ENCODE peak calls at places on chromosome 1, in seven cellular contexts. One of them, this sample, is unnamed.

GRCh38 chr1:30962609-30963508 is 54.3 kb upstream of the SDC3 start:
- DNase-seq in cardiac muscle cell: no peak
- DNase-seq in heart right ventricle: no peak
- DNase-seq in endothelial cell of umbilical vein: no peak
- DNase-seq in naive thymus-derived CD4-positive, alpha-beta T cell: no peak
- DNase-seq in A549: no peak
- DNase-seq in epithelial cell of prostate: no peak
- DNase-seq in this sample: no peak

GRCh38 chr1:228185641-228185965 is 20.0 kb downstream of the IBA57 start:
- DNase-seq in cardiac muscle cell: no peak
- DNase-seq in heart right ventricle: no peak
- DNase-seq in endothelial cell of umbilical vein: no peak
- DNase-seq in naive thymus-derived CD4-positive, alpha-beta T cell: no peak
- DNase-seq in A549: no peak
- DNase-seq in epithelial cell of prostate: no peak
- DNase-seq in this sample: no peak

GRCh38 chr1:110060034-110060661 is 10.3 kb downstream of the ALX3 start:
- DNase-seq in cardiac muscle cell: peak
- DNase-seq in heart right ventricle: no peak
- DNase-seq in endothelial cell of umbilical vein: peak
- DNase-seq in naive thymus-derived CD4-positive, alpha-beta T cell: peak
- DNase-seq in A549: peak
- DNase-seq in epithelial cell of prostate: no peak
- DNase-seq in this sample: no peak

GRCh38 chr1:179128520-179128919 is 46.6 kb downstream of the TOR3A start:
- DNase-seq in cardiac muscle cell: no peak
- DNase-seq in heart right ventricle: no peak
- DNase-seq in endothelial cell of umbilical vein: no peak
- DNase-seq in naive thymus-derived CD4-positive, alpha-beta T cell: no peak
- DNase-seq in A549: no peak
- DNase-seq in epithelial cell of prostate: no peak
- DNase-seq in this sample: no peak

GRCh38 chr1:40305451-40305850 is 11.6 kb downstream of the COL9A2 start:
- DNase-seq in cardiac muscle cell: no peak
- DNase-seq in heart right ventricle: no peak
- DNase-seq in endothelial cell of umbilical vein: no peak
- DNase-seq in naive thymus-derived CD4-positive, alpha-beta T cell: no peak
- DNase-seq in A549: no peak
- DNase-seq in epithelial cell of prostate: no peak
- DNase-seq in this sample: no peak

GRCh38 chr1:237542525-237543418 is 347.9 kb downstream of the ZP4 start:
- DNase-seq in cardiac muscle cell: peak
- DNase-seq in heart right ventricle: no peak
- DNase-seq in endothelial cell of umbilical vein: no peak
- DNase-seq in naive thymus-derived CD4-positive, alpha-beta T cell: no peak
- DNase-seq in A549: no peak
- DNase-seq in epithelial cell of prostate: no peak
- DNase-seq in this sample: peak

GRCh38 chr1:212470059-212470458 is 37.3 kb downstream of the NENF start:
- DNase-seq in cardiac muscle cell: no peak
- DNase-seq in heart right ventricle: peak
- DNase-seq in endothelial cell of umbilical vein: no peak
- DNase-seq in naive thymus-derived CD4-positive, alpha-beta T cell: no peak
- DNase-seq in A549: peak
- DNase-seq in epithelial cell of prostate: peak
- DNase-seq in this sample: no peak

GRCh38 chr1:159054427-159054826 is 22.1 kb downstream of the AIM2 start:
- DNase-seq in cardiac muscle cell: no peak
- DNase-seq in heart right ventricle: no peak
- DNase-seq in endothelial cell of umbilical vein: no peak
- DNase-seq in naive thymus-derived CD4-positive, alpha-beta T cell: no peak
- DNase-seq in A549: no peak
- DNase-seq in epithelial cell of prostate: no peak
- DNase-seq in this sample: no peak

GRCh38 chr1:44045064-44045463 is 13.8 kb upstream of the SLC6A9 start:
- DNase-seq in cardiac muscle cell: no peak
- DNase-seq in heart right ventricle: no peak
- DNase-seq in endothelial cell of umbilical vein: no peak
- DNase-seq in naive thymus-derived CD4-positive, alpha-beta T cell: no peak
- DNase-seq in A549: no peak
- DNase-seq in epithelial cell of prostate: no peak
- DNase-seq in this sample: no peak

GRCh38 chr1:58031416-58031815 is 515.1 kb downstream of the OMA1 start:
- DNase-seq in cardiac muscle cell: no peak
- DNase-seq in heart right ventricle: no peak
- DNase-seq in endothelial cell of umbilical vein: no peak
- DNase-seq in naive thymus-derived CD4-positive, alpha-beta T cell: no peak
- DNase-seq in A549: no peak
- DNase-seq in epithelial cell of prostate: no peak
- DNase-seq in this sample: no peak

GRCh38 chr1:81804320-81804719 is 3.6 kb downstream of the ADGRL2 start:
- DNase-seq in cardiac muscle cell: peak
- DNase-seq in heart right ventricle: no peak
- DNase-seq in endothelial cell of umbilical vein: peak
- DNase-seq in naive thymus-derived CD4-positive, alpha-beta T cell: no peak
- DNase-seq in A549: no peak
- DNase-seq in epithelial cell of prostate: no peak
- DNase-seq in this sample: no peak
- H3K27ac ChIP-seq in cardiac muscle cell: peak
- H3K27ac ChIP-seq in heart right ventricle: peak
- H3K27ac ChIP-seq in endothelial cell of umbilical vein: no peak
- H3K27ac ChIP-seq in naive thymus-derived CD4-positive, alpha-beta T cell: no peak
- H3K27ac ChIP-seq in A549: peak
- H3K27ac ChIP-seq in epithelial cell of prostate: peak
- H3K27ac ChIP-seq in this sample: no peak

GRCh38 chr1:28241633-28242241 is 5.8 kb downstream of the ATP5IF1 start:
- DNase-seq in cardiac muscle cell: no peak
- DNase-seq in heart right ventricle: no peak
- DNase-seq in endothelial cell of umbilical vein: no peak
- DNase-seq in naive thymus-derived CD4-positive, alpha-beta T cell: no peak
- DNase-seq in A549: no peak
- DNase-seq in epithelial cell of prostate: peak
- DNase-seq in this sample: no peak

GRCh38 chr1:28240024-28240423 is 4.1 kb downstream of the ATP5IF1 start:
- DNase-seq in cardiac muscle cell: no peak
- DNase-seq in heart right ventricle: no peak
- DNase-seq in endothelial cell of umbilical vein: no peak
- DNase-seq in naive thymus-derived CD4-positive, alpha-beta T cell: no peak
- DNase-seq in A549: no peak
- DNase-seq in epithelial cell of prostate: no peak
- DNase-seq in this sample: no peak

GRCh38 chr1:28244549-28245251 is 8.8 kb downstream of the ATP5IF1 start:
- DNase-seq in cardiac muscle cell: no peak
- DNase-seq in heart right ventricle: peak
- DNase-seq in endothelial cell of umbilical vein: no peak
- DNase-seq in naive thymus-derived CD4-positive, alpha-beta T cell: no peak
- DNase-seq in A549: no peak
- DNase-seq in epithelial cell of prostate: no peak
- DNase-seq in this sample: no peak

GRCh38 chr1:28246427-28246832 is 10.5 kb downstream of the ATP5IF1 start:
- DNase-seq in cardiac muscle cell: no peak
- DNase-seq in heart right ventricle: no peak
- DNase-seq in endothelial cell of umbilical vein: peak
- DNase-seq in naive thymus-derived CD4-positive, alpha-beta T cell: no peak
- DNase-seq in A549: no peak
- DNase-seq in epithelial cell of prostate: no peak
- DNase-seq in this sample: no peak

GRCh38 chr1:28243685-28244439 is 7.9 kb downstream of the ATP5IF1 start:
- DNase-seq in cardiac muscle cell: no peak
- DNase-seq in heart right ventricle: no peak
- DNase-seq in endothelial cell of umbilical vein: peak
- DNase-seq in naive thymus-derived CD4-positive, alpha-beta T cell: no peak
- DNase-seq in A549: no peak
- DNase-seq in epithelial cell of prostate: no peak
- DNase-seq in this sample: no peak
- H3K27ac ChIP-seq in cardiac muscle cell: peak
- H3K27ac ChIP-seq in heart right ventricle: peak
- H3K27ac ChIP-seq in endothelial cell of umbilical vein: no peak
- H3K27ac ChIP-seq in naive thymus-derived CD4-positive, alpha-beta T cell: peak
- H3K27ac ChIP-seq in A549: no peak
- H3K27ac ChIP-seq in epithelial cell of prostate: peak
- H3K27ac ChIP-seq in this sample: no peak

DNA sequence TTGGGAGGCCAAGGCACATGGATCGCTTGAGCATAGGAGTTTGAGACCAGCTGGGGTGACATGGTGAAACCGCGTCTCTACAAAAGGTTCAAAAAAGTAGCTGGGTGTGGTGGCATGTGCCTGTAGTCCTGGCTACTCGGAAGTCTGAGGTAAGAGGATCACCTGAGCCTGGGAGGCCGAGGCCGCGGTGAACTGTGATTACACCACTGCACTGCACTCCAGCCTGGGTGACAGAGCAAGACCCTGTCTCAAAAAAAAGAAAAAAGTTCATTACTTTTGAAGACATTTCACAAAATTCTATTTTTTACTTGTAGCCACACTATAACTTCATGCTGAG is 2.1 kb upstream of the DENND2C start:
- DNase-seq in cardiac muscle cell: no peak
- DNase-seq in heart right ventricle: no peak
- DNase-seq in endothelial cell of umbilical vein: no peak
- DNase-seq in naive thymus-derived CD4-positive, alpha-beta T cell: no peak
- DNase-seq in A549: no peak
- DNase-seq in epithelial cell of prostate: no peak
- DNase-seq in this sample: no peak
- H3K27ac ChIP-seq in cardiac muscle cell: no peak
- H3K27ac ChIP-seq in heart right ventricle: no peak
- H3K27ac ChIP-seq in endothelial cell of umbilical vein: no peak
- H3K27ac ChIP-seq in naive thymus-derived CD4-positive, alpha-beta T cell: no peak
- H3K27ac ChIP-seq in A549: no peak
- H3K27ac ChIP-seq in epithelial cell of prostate: peak
- H3K27ac ChIP-seq in this sample: no peak

DNA sequence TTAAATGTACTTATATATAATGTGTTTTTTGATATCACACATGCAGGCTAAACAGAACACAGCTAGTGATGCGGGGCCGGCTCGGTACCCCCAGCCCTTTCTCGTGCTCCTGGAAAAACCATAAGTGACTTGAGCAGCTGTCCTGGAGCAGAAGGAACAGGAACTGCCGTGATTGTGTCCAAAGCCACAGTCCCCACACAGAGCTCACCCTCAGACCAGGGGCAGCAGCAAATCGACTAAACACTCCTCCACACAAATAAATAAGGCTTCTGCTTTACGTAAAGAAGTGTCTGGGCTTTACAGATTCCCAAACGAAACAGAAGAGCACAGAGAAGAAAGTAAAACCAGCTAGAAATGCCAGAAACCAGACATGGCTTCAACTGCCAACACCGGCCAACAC is 9.6 kb downstream of the UBE2J2 start:
- DNase-seq in cardiac muscle cell: no peak
- DNase-seq in heart right ventricle: no peak
- DNase-seq in endothelial cell of umbilical vein: no peak
- DNase-seq in naive thymus-derived CD4-positive, alpha-beta T cell: no peak
- DNase-seq in A549: no peak
- DNase-seq in epithelial cell of prostate: no peak
- DNase-seq in this sample: no peak
- H3K27ac ChIP-seq in cardiac muscle cell: no peak
- H3K27ac ChIP-seq in heart right ventricle: no peak
- H3K27ac ChIP-seq in endothelial cell of umbilical vein: peak
- H3K27ac ChIP-seq in naive thymus-derived CD4-positive, alpha-beta T cell: no peak
- H3K27ac ChIP-seq in A549: no peak
- H3K27ac ChIP-seq in epithelial cell of prostate: peak
- H3K27ac ChIP-seq in this sample: no peak

GRCh38 chr1:205441318-205441633 is 14.6 kb downstream of the BLACAT1 start:
- DNase-seq in cardiac muscle cell: no peak
- DNase-seq in heart right ventricle: no peak
- DNase-seq in endothelial cell of umbilical vein: no peak
- DNase-seq in naive thymus-derived CD4-positive, alpha-beta T cell: no peak
- DNase-seq in A549: no peak
- DNase-seq in epithelial cell of prostate: no peak
- DNase-seq in this sample: no peak
- H3K27ac ChIP-seq in cardiac muscle cell: peak
- H3K27ac ChIP-seq in heart right ventricle: no peak
- H3K27ac ChIP-seq in endothelial cell of umbilical vein: no peak
- H3K27ac ChIP-seq in naive thymus-derived CD4-positive, alpha-beta T cell: peak
- H3K27ac ChIP-seq in A549: peak
- H3K27ac ChIP-seq in epithelial cell of prostate: peak
- H3K27ac ChIP-seq in this sample: no peak

GRCh38 chr1:117613969-117614865 is 8.4 kb downstream of the TENT5C start:
- DNase-seq in cardiac muscle cell: no peak
- DNase-seq in heart right ventricle: no peak
- DNase-seq in endothelial cell of umbilical vein: no peak
- DNase-seq in naive thymus-derived CD4-positive, alpha-beta T cell: no peak
- DNase-seq in A549: no peak
- DNase-seq in epithelial cell of prostate: no peak
- DNase-seq in this sample: no peak
- H3K27ac ChIP-seq in cardiac muscle cell: no peak
- H3K27ac ChIP-seq in heart right ventricle: peak
- H3K27ac ChIP-seq in endothelial cell of umbilical vein: no peak
- H3K27ac ChIP-seq in naive thymus-derived CD4-positive, alpha-beta T cell: no peak
- H3K27ac ChIP-seq in A549: no peak
- H3K27ac ChIP-seq in epithelial cell of prostate: no peak
- H3K27ac ChIP-seq in this sample: no peak

DNA sequence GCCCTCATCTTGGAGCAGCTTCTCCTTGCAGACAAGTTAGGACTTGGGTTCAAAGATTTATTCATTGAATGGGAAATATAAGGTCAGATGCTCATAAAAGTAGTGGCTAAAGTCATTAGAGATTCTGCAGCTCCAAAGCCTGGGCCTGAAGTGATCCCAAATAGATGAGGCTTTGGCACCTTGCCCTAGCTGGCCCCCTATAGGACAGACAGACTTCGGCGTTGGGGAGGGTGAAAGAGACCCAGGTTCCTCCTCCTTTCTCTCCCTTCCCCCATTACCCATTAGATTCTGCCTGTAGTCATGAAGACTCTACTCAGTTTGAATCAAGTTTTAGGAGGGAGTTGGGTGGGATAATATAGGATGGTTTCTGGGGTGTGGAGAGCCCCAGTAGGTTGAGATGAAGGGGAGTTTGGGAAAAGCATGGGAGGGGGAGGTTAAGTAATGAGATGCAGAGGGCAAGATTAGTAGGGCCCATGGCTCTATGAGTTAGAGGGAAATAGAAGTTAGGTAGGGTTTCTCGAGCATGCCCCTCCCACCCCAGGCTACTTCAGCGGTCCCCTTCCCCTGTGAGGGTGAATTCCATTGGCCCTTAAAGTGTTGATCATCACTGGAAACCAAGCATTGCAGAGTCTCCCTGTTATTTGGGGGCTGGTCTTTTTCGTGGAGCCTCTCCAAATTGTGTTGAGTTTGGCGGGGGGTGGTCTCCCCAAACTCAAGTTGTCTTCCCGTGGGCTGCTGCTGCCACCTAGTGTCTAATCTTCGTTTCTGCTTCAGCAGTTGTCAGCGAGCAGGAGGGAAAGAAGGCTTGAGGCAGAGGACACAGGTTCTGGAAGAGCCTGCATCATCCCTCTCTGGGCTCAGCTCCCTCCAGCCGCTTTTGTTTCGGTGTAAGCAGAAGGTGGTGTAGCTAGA is 2.1 kb upstream of the AHDC1 start:
- DNase-seq in cardiac muscle cell: peak
- DNase-seq in heart right ventricle: peak
- DNase-seq in endothelial cell of umbilical vein: peak
- DNase-seq in naive thymus-derived CD4-positive, alpha-beta T cell: peak
- DNase-seq in A549: peak
- DNase-seq in epithelial cell of prostate: no peak
- DNase-seq in this sample: no peak
- H3K27ac ChIP-seq in cardiac muscle cell: no peak
- H3K27ac ChIP-seq in heart right ventricle: no peak
- H3K27ac ChIP-seq in endothelial cell of umbilical vein: no peak
- H3K27ac ChIP-seq in naive thymus-derived CD4-positive, alpha-beta T cell: no peak
- H3K27ac ChIP-seq in A549: peak
- H3K27ac ChIP-seq in epithelial cell of prostate: no peak
- H3K27ac ChIP-seq in this sample: no peak

This sample was measured in caudate nucleus.